ENCODE peak calls at places on chromosome 12, in five cellular contexts. W is stimulated activated CD8-positive, alpha-beta memory T cell treated with anti-CD3 and anti-CD28 coated beads, Interleukin-7, amount 100 ng/mL, for 24 hours; M is amniotic stem cell; P is AG04450; H is astrocyte of the spinal cord. X is an unnamed sample.
A peak's percentile ranks its signal among the peaks of the same experiment; 100 is the strongest.

GRCh38 chr12:2198088-2198501 is 145.3 kb downstream of the CACNA1C start:
- DNase-seq in W (no peak), M (peak; percentile 35), P (no peak), H (peak; percentile 76), X (peak; percentile 72)

GRCh38 chr12:101859664-101860607 is 17.4 kb upstream of the DRAM1 start:
- DNase-seq in W (no peak), M (no peak), P (no peak), H (no peak), X (no peak)

GRCh38 chr12:58419905-58420304 is 478.5 kb downstream of the ATP23 start:
- DNase-seq in W (no peak), M (no peak), P (no peak), H (peak; percentile 32), X (no peak)

GRCh38 chr12:2244013-2244861 is 191.4 kb downstream of the CACNA1C start:
- DNase-seq in W (no peak), M (peak; percentile 82), P (peak; percentile 88), H (peak; percentile 99), X (no peak)

GRCh38 chr12:8844665-8845064 is 22.2 kb downstream of the A2ML1 start:
- DNase-seq in W (no peak), M (no peak), P (no peak), H (peak; percentile 5), X (no peak)

GRCh38 chr12:91763654-91764439 is 381.8 kb downstream of the BTG1 start:
- DNase-seq in W (no peak), M (no peak), P (no peak), H (no peak), X (no peak)

GRCh38 chr12:124548854-124549378 is 18.5 kb downstream of the NCOR2 start:
- DNase-seq in W (no peak), M (no peak), P (peak; percentile 67), H (peak; percentile 45), X (no peak)

GRCh38 chr12:6700646-6701051 is at the start of gene PIANP:
- DNase-seq in W (no peak), M (peak; percentile 42), P (no peak), H (no peak), X (no peak)

GRCh38 chr12:121678305-121678704 is 8.9 kb upstream of the MORN3 start:
- DNase-seq in W (no peak), M (no peak), P (no peak), H (no peak), X (no peak)

GRCh38 chr12:21558100-21558679 is 32.1 kb downstream of the SPX start:
- DNase-seq in W (no peak), M (no peak), P (no peak), H (no peak), X (no peak)

GRCh38 chr12:19643635-19644034 is 204.3 kb downstream of the AEBP2 start:
- DNase-seq in W (no peak), M (peak; percentile 30), P (no peak), H (peak; percentile 61), X (peak; percentile 51)

GRCh38 chr12:41743835-41744234 is 400.8 kb downstream of the GXYLT1 start:
- DNase-seq in W (no peak), M (no peak), P (no peak), H (no peak), X (no peak)

GRCh38 chr12:66321433-66321832 is 19.1 kb downstream of the HELB start:
- DNase-seq in W (no peak), M (no peak), P (no peak), H (no peak), X (no peak)

GRCh38 chr12:125406131-125406530 is 340.9 kb downstream of the AACS start:
- DNase-seq in W (no peak), M (no peak), P (no peak), H (no peak), X (no peak)

GRCh38 chr12:81077329-81077685 is 572 bp upstream of the ACSS3 start:
- DNase-seq in W (no peak), M (no peak), P (no peak), H (peak; percentile 43), X (peak; percentile 71)

GRCh38 chr12:4307593-4308333 is 13.2 kb upstream of the TIGAR start:
- DNase-seq in W (no peak), M (peak; percentile 72), P (peak; percentile 55), H (peak; percentile 80), X (peak; percentile 87)

GRCh38 chr12:11771895-11772502 is 122.5 kb downstream of the ETV6 start:
- DNase-seq in W (no peak), M (no peak), P (no peak), H (peak; percentile 68), X (no peak)

X was measured in H1.